ENCODE peak calls at places on chromosomes 6 and 20, in five cellular contexts. Y is WTC11, W is HepG2, B is A549, D is H1. Q is an unnamed sample.

GRCh38 chr20:49595811-49596545 is 28.0 kb upstream of the PTGIS start:
- DNase-seq in W (no peak), B (no peak), Y (no peak), D (no peak), Q (peak)

GRCh38 chr6:117795234-117795633 is 111.8 kb upstream of the SLC35F1 start:
- DNase-seq in D (no peak), W (no peak), Y (no peak), B (no peak), Q (peak)

GRCh38 chr6:28544211-28544610 is 18.5 kb downstream of the GPX5 start:
- DNase-seq in Y (peak), B (no peak), D (no peak), W (no peak), Q (peak)

GRCh38 chr6:22141271-22141745 is 155.5 kb downstream of the PRL start:
- DNase-seq in B (no peak), D (no peak), Y (no peak), W (peak), Q (no peak)

GRCh38 chr6:88380083-88380482 is 213.9 kb upstream of the CNR1 start:
- DNase-seq in B (peak), W (no peak), Y (no peak), D (no peak), Q (peak)

GRCh38 chr6:48916523-48917050 is 546.5 kb downstream of the MMUT start:
- DNase-seq in B (no peak), W (peak), D (no peak), Y (no peak), Q (no peak)

GRCh38 chr6:10205892-10206291 is 209.0 kb downstream of the TFAP2A start:
- DNase-seq in Y (no peak), B (no peak), D (no peak), W (no peak), Q (peak)

GRCh38 chr20:43548273-43548880 is 10.4 kb upstream of the SGK2 start:
- DNase-seq in W (no peak), B (no peak), D (no peak), Y (no peak), Q (no peak)

GRCh38 chr6:148415511-148416286 is 73.1 kb downstream of the SASH1 start:
- DNase-seq in D (no peak), W (no peak), Y (no peak), B (no peak), Q (no peak)

GRCh38 chr6:45387236-45387635 is 9.5 kb upstream of the SUPT3H start:
- DNase-seq in B (no peak), D (no peak), W (no peak), Y (no peak), Q (no peak)
- TF ChIP-seq MAX in B (no peak), D (no peak), W (no peak), Y (no peak), Q (no peak)

GRCh38 chr20:16350465-16350864 is 222.8 kb downstream of the KIF16B start:
- DNase-seq in W (no peak), D (no peak), Y (no peak), B (peak), Q (no peak)
- TF ChIP-seq MAX in W (no peak), D (no peak), Y (no peak), B (no peak), Q (no peak)

GRCh38 chr20:370151-370600 is 10.4 kb upstream of the TRIB3 start:
- DNase-seq in B (no peak), W (peak), D (no peak), Y (no peak), Q (no peak)

GRCh38 chr20:368915-369314 is 11.6 kb upstream of the TRIB3 start:
- DNase-seq in B (no peak), D (no peak), Y (no peak), W (no peak), Q (no peak)

GRCh38 chr20:370977-371754 is 9.4 kb upstream of the TRIB3 start:
- DNase-seq in D (no peak), W (peak), B (no peak), Y (no peak), Q (peak)

GRCh38 chr20:373171-373890 is 7.2 kb upstream of the TRIB3 start:
- DNase-seq in B (peak), D (no peak), Y (peak), W (peak), Q (peak)

DNA sequence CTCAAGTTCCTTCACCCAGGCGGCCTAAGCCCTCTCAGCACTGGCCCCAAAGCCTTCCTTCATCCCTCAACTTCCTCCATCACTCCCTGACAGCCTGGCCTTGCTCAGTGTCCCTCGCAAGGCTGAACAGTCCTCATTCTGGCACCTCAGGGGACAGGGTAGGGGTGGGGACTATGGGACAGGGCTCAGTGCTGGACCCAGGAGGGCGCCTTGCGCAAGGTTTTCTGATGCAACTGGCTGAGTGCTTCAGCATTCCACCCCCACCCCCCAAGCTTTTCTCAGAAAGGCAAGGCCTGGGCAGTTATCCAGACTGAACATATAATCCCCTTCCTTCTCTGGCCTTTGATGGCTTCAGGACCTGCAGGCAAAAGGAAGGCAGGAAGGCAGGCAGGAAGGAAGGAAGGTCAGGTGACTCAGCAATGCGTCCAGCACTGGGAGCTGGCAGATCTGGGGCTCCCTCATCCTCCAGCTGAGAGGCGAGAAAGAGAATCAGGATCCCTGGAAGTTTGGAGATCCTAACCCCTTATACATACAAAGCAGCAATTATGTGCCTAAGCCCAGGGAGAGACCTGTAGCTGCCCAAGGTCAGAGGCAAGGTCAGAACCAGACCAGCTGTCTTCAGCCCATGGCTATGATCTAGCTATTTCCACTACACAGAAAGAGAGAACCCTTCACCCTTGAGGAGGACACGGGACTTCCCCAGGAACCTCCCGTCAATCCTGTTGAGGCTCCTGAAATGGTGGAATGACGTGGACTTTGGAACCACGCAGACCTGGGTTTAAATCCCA is 8.6 kb upstream of the TRIB3 start:
- DNase-seq in Y (no peak), W (peak), D (no peak), B (peak), Q (peak)
- TF ChIP-seq MAX in Y (no peak), W (peak), D (no peak), B (peak), Q (peak)

DNA sequence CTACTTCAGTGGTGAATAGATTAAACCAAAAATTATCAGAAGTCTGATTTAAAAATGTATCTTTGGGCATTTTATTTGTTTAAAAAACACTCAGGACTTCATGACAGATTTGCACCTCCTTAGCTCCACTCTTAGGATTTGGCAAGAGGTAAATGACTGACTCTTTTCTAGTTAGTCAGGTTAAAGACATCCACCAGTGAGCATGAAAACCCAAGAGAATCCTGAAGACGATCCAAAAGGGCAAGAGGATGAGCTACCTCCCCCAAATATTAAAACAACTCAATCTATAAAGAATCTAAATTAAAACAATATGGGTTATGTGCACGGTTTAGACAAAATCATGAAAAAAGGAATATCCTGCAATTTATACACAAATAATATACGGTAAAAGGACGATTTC is 89.4 kb upstream of the OPRM1 start:
- DNase-seq in Y (no peak), D (no peak), B (no peak), W (no peak), Q (no peak)
- TF ChIP-seq MAX in Y (no peak), D (no peak), B (no peak), W (no peak), Q (no peak)